ENCODE peak calls at places on chromosome 1, in four cellular contexts. B is IMR-90, T is ovary, D is heart left ventricle. F is an unnamed sample.

GRCh38 chr1:64031191-64031590 is 172.2 kb upstream of the UBE2U start:
- DNase-seq in B (peak), T (no peak), D (no peak), F (no peak)

GRCh38 chr1:229690662-229691061 is 64.6 kb downstream of the URB2 start:
- DNase-seq in B (no peak), T (no peak), D (no peak), F (no peak)

GRCh38 chr1:40133839-40134238 is 27.3 kb upstream of the RLF start:
- DNase-seq in B (no peak), T (no peak), D (no peak), F (no peak)

GRCh38 chr1:33350611-33351280 is 29.8 kb upstream of the A3GALT2 start:
- DNase-seq in B (no peak), T (no peak), D (no peak), F (no peak)

GRCh38 chr1:39082140-39082799 is 56.1 kb downstream of the NDUFS5 start:
- DNase-seq in B (no peak), T (no peak), D (no peak), F (no peak)

GRCh38 chr1:91929246-91929645 is 20.0 kb upstream of the BRDT start:
- DNase-seq in B (no peak), T (peak), D (no peak), F (peak)

GRCh38 chr1:161706116-161706482 is 930 bp upstream of the FCRLA start:
- DNase-seq in B (peak), T (no peak), D (no peak), F (no peak)

GRCh38 chr1:199176713-199177112 is 537.9 kb downstream of the PTPRC start:
- DNase-seq in B (no peak), T (no peak), D (no peak), F (no peak)

GRCh38 chr1:11364170-11364569 is 91.2 kb downstream of the UBIAD1 start:
- DNase-seq in B (no peak), T (no peak), D (no peak), F (no peak)

GRCh38 chr1:185388815-185389214 is 71.8 kb upstream of the IVNS1ABP start:
- DNase-seq in B (no peak), T (no peak), D (no peak), F (no peak)

GRCh38 chr1:175186371-175187160 is 6.0 kb downstream of the KIAA0040 start:
- DNase-seq in B (no peak), T (no peak), D (no peak), F (no peak)

GRCh38 chr1:26237230-26237966 is 3.4 kb downstream of the CEP85 start:
- DNase-seq in B (peak), T (no peak), D (no peak), F (no peak)

GRCh38 chr1:54168206-54168965 is 15.6 kb upstream of the CDCP2 start:
- DNase-seq in B (no peak), T (no peak), D (no peak), F (no peak)
- H3K27ac ChIP-seq in B (no peak), T (no peak), D (no peak), F (no peak)

DNA sequence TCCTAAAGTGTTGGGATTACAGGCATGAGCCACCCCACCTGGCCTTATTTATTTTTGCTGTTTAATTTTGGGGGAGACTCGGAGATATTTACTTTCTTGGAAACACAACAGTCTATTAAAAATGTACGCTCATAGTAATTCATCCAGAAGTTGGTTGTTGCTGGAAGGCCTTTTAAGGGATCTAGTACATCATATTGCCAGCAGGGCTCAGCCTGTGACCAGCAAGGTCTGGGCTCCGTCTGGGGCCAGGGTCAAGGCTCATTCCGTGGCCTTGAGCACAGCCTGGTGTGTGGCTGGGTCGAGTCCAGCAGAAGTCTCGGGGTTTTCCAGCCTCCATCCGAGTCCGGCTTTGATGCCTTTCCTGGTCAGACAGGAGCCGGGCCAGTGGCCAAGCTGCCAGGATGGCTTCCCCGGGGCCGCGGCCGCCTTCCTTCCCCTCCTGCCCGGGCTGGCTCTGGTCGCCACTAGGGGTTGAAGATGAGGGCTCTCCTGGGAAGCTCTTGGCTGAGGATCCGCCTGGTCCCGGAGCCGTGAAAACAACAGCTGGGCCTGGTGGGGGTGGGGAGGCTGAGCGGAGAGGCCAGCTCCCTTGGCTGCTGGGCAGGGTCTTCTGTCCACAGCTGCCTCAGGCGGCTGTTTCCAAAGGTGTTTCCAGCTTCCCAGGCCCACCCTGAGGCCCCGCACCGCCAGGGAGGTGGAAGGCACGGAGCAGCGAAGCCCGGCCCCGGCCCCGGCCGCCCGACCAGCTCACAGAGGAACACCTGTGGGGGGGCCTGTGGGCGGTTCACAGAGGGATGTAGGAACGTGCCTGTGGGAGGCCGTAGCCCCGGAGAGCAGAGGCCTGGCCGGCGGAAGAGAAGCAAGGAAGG is 5.1 kb upstream of the VWA1 start:
- DNase-seq in B (peak), T (peak), D (peak), F (no peak)
- TF ChIP-seq POLR2A in B (no peak), T (no peak), D (no peak), F (no peak)

DNA sequence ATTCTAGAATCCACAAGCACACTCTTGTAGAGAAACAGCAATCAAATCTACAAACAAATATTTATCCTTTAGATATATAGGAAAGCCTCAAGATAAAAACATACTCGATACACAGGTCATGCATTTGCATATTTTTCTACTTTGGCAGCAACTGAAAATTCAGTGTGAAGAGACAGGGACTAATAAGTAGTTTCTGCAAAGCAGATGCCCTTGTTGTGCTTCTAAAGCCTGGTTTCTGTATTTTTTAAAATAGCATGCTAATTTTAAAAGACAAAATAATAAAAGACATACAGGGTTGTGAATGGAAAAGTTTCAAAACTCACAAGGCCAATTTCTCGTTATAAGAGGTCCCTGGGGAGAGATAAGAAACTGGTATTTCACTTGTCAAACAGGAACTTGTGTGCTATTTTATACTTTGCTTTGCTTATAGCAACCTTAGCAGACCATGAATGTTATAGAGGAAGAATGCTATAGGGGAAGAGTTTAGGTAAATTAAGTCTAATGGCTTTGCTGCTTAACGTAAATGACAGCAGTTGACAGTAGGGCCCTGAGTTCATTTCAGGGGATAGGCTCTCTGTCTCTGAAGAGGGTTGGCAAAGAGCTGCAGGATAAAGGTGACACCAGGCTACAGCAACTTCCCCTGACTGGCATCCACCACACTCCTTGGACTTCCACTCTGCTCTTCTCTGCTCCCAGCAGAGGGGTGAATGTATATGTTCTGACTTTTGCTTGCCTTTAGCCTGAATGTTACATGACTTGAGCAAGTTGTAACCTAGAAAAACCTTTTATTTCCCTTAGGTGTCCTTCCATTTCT is 9.4 kb upstream of the RGS13 start:
- DNase-seq in B (no peak), T (no peak), D (no peak), F (no peak)
- H3K27ac ChIP-seq in B (no peak), T (no peak), D (no peak), F (no peak)

DNA sequence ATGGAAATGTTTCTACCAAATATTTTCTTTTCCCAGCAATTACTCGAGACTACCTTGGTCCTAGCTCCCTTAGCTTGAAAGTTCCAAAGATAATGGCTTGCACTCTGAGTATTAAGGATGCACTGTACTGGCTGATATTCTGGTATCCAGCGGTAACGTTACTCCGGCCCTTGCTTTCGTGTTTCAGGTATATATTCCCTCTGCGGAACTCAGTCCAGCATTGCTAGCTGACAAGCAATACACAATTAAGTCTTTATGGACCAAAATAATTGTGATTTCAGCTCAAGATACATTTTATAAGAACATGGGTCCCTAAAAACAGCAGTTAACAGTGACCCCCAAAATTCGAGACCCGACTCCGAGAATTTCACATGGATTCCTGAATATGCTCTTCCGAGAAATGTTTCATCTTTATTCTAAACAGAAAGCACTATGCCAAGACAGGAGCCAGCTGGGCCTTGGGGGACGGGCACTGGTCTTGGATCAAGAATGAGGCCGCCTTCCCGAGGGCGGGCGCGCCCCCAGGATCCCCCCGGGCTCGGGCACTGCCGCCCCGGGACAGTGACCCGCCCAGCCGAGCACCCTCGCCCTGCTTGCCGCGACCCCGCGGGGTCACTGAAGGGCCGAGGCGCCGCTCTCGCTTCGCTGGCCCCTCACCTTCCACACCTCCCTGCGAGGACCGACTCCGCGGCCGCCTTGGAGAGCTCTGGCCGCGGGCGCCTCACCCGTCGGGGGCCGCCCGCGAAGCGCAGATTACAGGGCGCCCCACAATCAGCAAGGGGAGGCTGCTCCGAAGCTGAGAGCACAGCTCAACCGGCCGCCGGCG is 664 bp downstream of the SCYL3 start:
- DNase-seq in B (peak), T (no peak), D (peak), F (peak)
- TF ChIP-seq POLR2A in B (no peak), T (no peak), D (no peak), F (no peak)